ENCODE peak calls at places on chromosomes 5 and 9, in eight cellular contexts. R, X, T, P, Q, B, A and D are unnamed samples.

GRCh38 chr5:39337516-39337915 is 26.8 kb downstream of the C9 start:
- DNase-seq in R (no peak), X (no peak), T (no peak), P (no peak), Q (no peak), B (no peak), A (no peak), D (no peak)

GRCh38 chr5:145689235-145689634 is 145.9 kb downstream of the PRELID2 start:
- DNase-seq in R (no peak), X (no peak), T (no peak), P (no peak), Q (no peak), B (no peak), A (no peak), D (no peak)

GRCh38 chr9:70566743-70567142 is 152.3 kb upstream of the KLF9 start:
- DNase-seq in R (peak), X (no peak), T (no peak), P (no peak), Q (no peak), B (no peak), A (no peak), D (no peak)

GRCh38 chr5:130871346-130872086 is 293.5 kb downstream of the HINT1 start:
- DNase-seq in R (peak), X (no peak), T (peak), P (peak), Q (peak), B (peak), A (peak), D (no peak)

GRCh38 chr5:141330299-141331080 is at the start of gene PCDHGA1:
- DNase-seq in R (peak), X (no peak), T (no peak), P (peak), Q (no peak), B (peak), A (no peak), D (no peak)

GRCh38 chr5:147168578-147169327 is 66.1 kb upstream of the STK32A start:
- DNase-seq in R (no peak), X (no peak), T (no peak), P (no peak), Q (no peak), B (no peak), A (peak), D (no peak)

GRCh38 chr9:121199921-121200320 is 1.7 kb downstream of the RAB14 start:
- DNase-seq in R (no peak), X (no peak), T (no peak), P (no peak), Q (no peak), B (no peak), A (no peak), D (no peak)

GRCh38 chr5:91266184-91266705 is 116.9 kb downstream of the ARRDC3 start:
- DNase-seq in R (no peak), X (no peak), T (no peak), P (no peak), Q (no peak), B (no peak), A (peak), D (no peak)

GRCh38 chr9:124657526-124657925 is 113.6 kb downstream of the NR6A1 start:
- DNase-seq in R (no peak), X (no peak), T (no peak), P (no peak), Q (no peak), B (no peak), A (no peak), D (no peak)

GRCh38 chr5:14172149-14172795 is 29.1 kb downstream of the TRIO start:
- DNase-seq in R (no peak), X (no peak), T (no peak), P (no peak), Q (no peak), B (no peak), A (no peak), D (no peak)

GRCh38 chr5:138037271-138037670 is 4.4 kb upstream of the FAM13B start:
- DNase-seq in R (no peak), X (no peak), T (no peak), P (no peak), Q (no peak), B (no peak), A (no peak), D (no peak)

GRCh38 chr5:54360089-54360488 is 49.7 kb upstream of the ARL15 start:
- DNase-seq in R (no peak), X (no peak), T (peak), P (no peak), Q (no peak), B (no peak), A (peak), D (no peak)

GRCh38 chr9:100437860-100438805 is 11.2 kb downstream of the MSANTD3 start:
- DNase-seq in R (peak), X (peak), T (peak), P (peak), Q (peak), B (peak), A (peak), D (no peak)

GRCh38 chr5:174045470-174046025 is at the start of gene NSG2:
- DNase-seq in R (peak), X (no peak), T (peak), P (peak), Q (peak), B (no peak), A (peak), D (peak)

GRCh38 chr5:132430736-132431135 is 59.8 kb downstream of the IRF1 start:
- DNase-seq in R (no peak), X (no peak), T (no peak), P (no peak), Q (no peak), B (peak), A (no peak), D (no peak)

GRCh38 chr5:76521240-76521758 is 101.9 kb downstream of the F2RL2 start:
- DNase-seq in R (no peak), X (no peak), T (no peak), P (no peak), Q (no peak), B (no peak), A (peak), D (no peak)

GRCh38 chr5:20615888-20616563 is 628.0 kb upstream of the CDH18 start:
- DNase-seq in R (no peak), X (no peak), T (no peak), P (no peak), Q (no peak), B (no peak), A (no peak), D (no peak)

GRCh38 chr9:89920131-89920530 is 315.3 kb downstream of the GADD45G start:
- DNase-seq in R (no peak), X (no peak), T (no peak), P (no peak), Q (no peak), B (no peak), A (no peak), D (no peak)

GRCh38 chr5:170861855-170862766 is at the start of gene RANBP17:
- DNase-seq in R (peak), X (no peak), T (peak), P (peak), Q (peak), B (no peak), A (peak), D (peak)

GRCh38 chr5:135832941-135833340 is 1.5 kb upstream of the SLC25A48 start:
- DNase-seq in R (no peak), X (no peak), T (no peak), P (no peak), Q (no peak), B (peak), A (no peak), D (no peak)

GRCh38 chr9:82356131-82356530 is 367.6 kb downstream of the SPATA31D1 start:
- DNase-seq in R (no peak), X (no peak), T (no peak), P (no peak), Q (no peak), B (no peak), A (no peak), D (no peak)